ENCODE peak calls at places on chromosomes 2 and 18, in four cellular contexts. I is H1, D is K562, F is A549. P is an unnamed sample.

GRCh38 chr2:888906-889566 is 61.6 kb upstream of the SNTG2 start:
- DNase-seq in I (peak), F (no peak), D (no peak), P (no peak)

GRCh38 chr2:98140210-98140609 is 53.2 kb downstream of the VWA3B start:
- DNase-seq in D (no peak), I (no peak), F (no peak), P (no peak)

GRCh38 chr2:43192039-43192438 is 34.4 kb downstream of the ZFP36L2 start:
- DNase-seq in F (no peak), I (no peak), D (no peak), P (no peak)

GRCh38 chr18:10233082-10233875 is 221.2 kb upstream of the APCDD1 start:
- DNase-seq in D (no peak), I (no peak), F (no peak), P (no peak)

GRCh38 chr18:74498712-74499629 is 2.8 kb downstream of the CNDP2 start:
- DNase-seq in F (no peak), D (peak), I (no peak), P (no peak)

GRCh38 chr2:214169736-214170135 is 241.1 kb upstream of the VWC2L start:
- DNase-seq in D (no peak), F (no peak), I (no peak), P (no peak)

GRCh38 chr2:180240774-180241173 is 233.7 kb upstream of the CWC22 start:
- DNase-seq in F (no peak), D (no peak), I (no peak), P (no peak)

GRCh38 chr2:45852450-45853150 is 201.1 kb downstream of the PRKCE start:
- DNase-seq in D (no peak), I (no peak), F (no peak), P (no peak)

GRCh38 chr18:34965108-34965507 is 76.1 kb upstream of the MAPRE2 start:
- DNase-seq in F (no peak), D (no peak), I (no peak), P (no peak)

GRCh38 chr2:166338831-166339339 is 36.9 kb downstream of the SCN9A start:
- DNase-seq in D (no peak), F (no peak), I (no peak), P (no peak)

GRCh38 chr18:58578835-58579560 is 49.9 kb downstream of the ALPK2 start:
- DNase-seq in D (no peak), F (peak), I (no peak), P (peak)

GRCh38 chr2:235135195-235135965 is 183.6 kb downstream of the SH3BP4 start:
- DNase-seq in I (no peak), F (no peak), D (no peak), P (no peak)

GRCh38 chr18:61833978-61834377 is 58.8 kb downstream of the RNF152 start:
- DNase-seq in D (no peak), I (no peak), F (no peak), P (no peak)

GRCh38 chr2:177606636-177607035 is 214.1 kb downstream of the AGPS start:
- DNase-seq in F (no peak), D (no peak), I (no peak), P (no peak)

GRCh38 chr2:100184055-100184737 is 41.8 kb upstream of the AFF3 start:
- DNase-seq in I (no peak), D (no peak), F (no peak), P (no peak)

GRCh38 chr2:50635824-50636223 is 396.1 kb downstream of the NRXN1 start:
- DNase-seq in I (no peak), D (no peak), F (no peak), P (no peak)

GRCh38 chr2:120382541-120383144 is 36.7 kb downstream of the INHBB start:
- DNase-seq in I (no peak), D (no peak), F (no peak), P (no peak)

GRCh38 chr2:23615216-23616020 is 230.4 kb downstream of the KLHL29 start:
- DNase-seq in I (no peak), F (no peak), D (no peak), P (no peak)

GRCh38 chr2:170276926-170277571 is 99.1 kb downstream of the MYO3B start:
- DNase-seq in I (no peak), F (no peak), D (no peak), P (no peak)

GRCh38 chr2:151946856-151947523 is 118.8 kb upstream of the ARL5A start:
- DNase-seq in I (peak), F (peak), D (peak), P (peak)

GRCh38 chr18:33906046-33906445 is 318.7 kb downstream of the NOL4 start:
- DNase-seq in F (no peak), D (no peak), I (no peak), P (no peak)

GRCh38 chr2:238947920-238948710 is 100.2 kb downstream of the TWIST2 start:
- DNase-seq in F (peak), I (peak), D (no peak), P (peak)

GRCh38 chr2:2703792-2704191 is 372.7 kb upstream of the MYT1L start:
- DNase-seq in I (no peak), D (no peak), F (no peak), P (no peak)

GRCh38 chr2:132776271-132776670 is 106.3 kb upstream of the LYPD1 start:
- DNase-seq in F (no peak), I (no peak), D (no peak), P (no peak)

GRCh38 chr2:237983922-237984321 is 17.1 kb downstream of the UBE2F start:
- DNase-seq in F (no peak), D (no peak), I (no peak), P (no peak)

DNA sequence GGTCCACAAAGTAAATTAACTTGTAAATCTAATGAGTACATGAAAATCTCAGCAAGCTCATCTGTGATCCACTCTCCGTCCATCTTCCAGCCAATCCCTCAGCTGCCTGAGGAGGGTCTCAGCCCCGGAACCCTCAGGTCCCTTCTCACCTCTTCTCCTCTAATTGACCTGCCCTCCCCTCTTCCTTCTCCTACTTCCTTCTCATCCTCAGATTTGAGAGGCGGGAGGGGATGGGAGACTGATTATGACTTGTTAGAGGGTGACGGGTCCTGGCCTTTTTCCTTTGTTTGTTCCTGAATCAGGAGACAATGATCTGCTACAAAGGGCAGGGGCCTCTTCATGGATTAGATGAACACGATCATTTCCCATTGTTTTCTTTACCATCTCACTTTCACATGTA is 80.1 kb downstream of the CYBRD1 start:
- DNase-seq in D (no peak), F (no peak), I (no peak), P (no peak)
- TF ChIP-seq KDM1A in D (no peak), F (no peak), I (no peak), P (no peak)

DNA sequence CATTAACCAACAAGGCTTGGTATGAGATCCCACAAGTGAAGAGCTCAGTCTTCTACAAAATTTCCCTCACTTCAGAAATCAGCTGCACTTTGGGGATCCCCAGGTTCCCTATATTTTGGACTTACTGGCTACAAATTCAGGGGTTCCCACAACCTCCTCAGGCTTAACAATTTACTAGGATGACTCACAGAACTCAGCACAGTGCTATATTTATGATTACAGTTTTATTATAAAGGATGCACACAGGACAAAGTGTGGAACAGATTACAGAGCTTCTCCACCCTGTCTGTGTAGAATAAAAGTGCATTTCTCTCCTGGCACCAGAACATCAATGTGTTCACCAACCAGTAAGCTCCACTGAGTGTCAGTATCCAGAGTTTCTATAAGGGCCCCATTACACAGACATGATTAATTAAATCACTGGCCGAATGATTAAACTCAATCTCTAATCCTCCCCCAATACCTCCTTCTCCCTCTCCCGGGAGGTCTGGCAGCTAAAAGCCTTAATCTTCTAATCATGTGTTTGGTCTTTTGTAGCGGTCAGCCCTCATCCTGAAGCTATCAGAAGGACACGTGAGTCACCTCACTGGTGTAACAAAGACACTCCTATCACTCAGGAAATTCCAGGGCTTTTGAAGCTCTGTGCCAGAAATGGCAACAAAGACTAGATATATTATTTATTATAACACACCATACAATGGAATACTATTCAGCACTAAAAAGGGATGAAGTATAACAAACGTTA is 84.6 kb downstream of the SLC66A3 start:
- DNase-seq in D (no peak), I (no peak), F (no peak), P (peak)
- TF ChIP-seq JUN in D (no peak), I (no peak), F (no peak), P (no peak)

GRCh38 chr2:228180126-228181097 is 1.1 kb downstream of the SPHKAP start:
- DNase-seq in D (no peak), I (peak), F (no peak), P (no peak)
- H3K4me3 ChIP-seq in D (no peak), I (peak), F (peak), P (no peak)

GRCh38 chr2:240960309-240960962 is 38.0 kb upstream of the SNED1 start:
- DNase-seq in D (no peak), F (no peak), I (peak), P (peak)
- TF ChIP-seq KDM1A in D (no peak), F (no peak), I (no peak), P (no peak)

GRCh38 chr18:51028201-51028805 is 1.7 kb upstream of the SMAD4 start:
- DNase-seq in D (peak), I (no peak), F (no peak), P (peak)
- TF ChIP-seq JUN in D (no peak), I (no peak), F (no peak), P (no peak)

DNA sequence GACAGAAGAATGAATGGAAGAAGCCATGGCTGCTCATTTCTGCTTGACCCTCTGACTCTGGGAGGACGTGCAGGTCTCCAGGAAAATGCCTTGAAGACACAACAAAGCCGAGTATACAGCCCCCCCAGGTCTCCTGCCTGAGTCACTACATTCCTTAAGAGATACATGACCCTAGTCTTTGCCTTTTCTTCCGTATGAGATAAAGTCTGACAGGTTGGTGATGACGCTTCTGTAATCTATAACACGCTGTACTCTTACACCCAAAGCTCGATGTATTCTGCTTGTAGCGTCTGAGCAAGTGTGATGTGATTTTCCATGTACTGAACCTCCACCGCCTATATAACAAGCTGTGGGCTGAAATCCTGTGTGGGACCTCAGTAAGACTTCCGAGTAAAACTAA is 77.3 kb downstream of the KCTD1 start:
- DNase-seq in I (no peak), F (no peak), D (no peak), P (no peak)
- H3K4me3 ChIP-seq in I (no peak), F (no peak), D (no peak), P (no peak)

GRCh38 chr2:232310690-232311089 is 67.9 kb upstream of the ALPP start:
- DNase-seq in D (no peak), F (no peak), I (no peak), P (no peak)

GRCh38 chr2:232308986-232309385 is 69.6 kb upstream of the ALPP start:
- DNase-seq in D (no peak), I (no peak), F (no peak), P (no peak)

GRCh38 chr2:232309592-232309991 is 69.0 kb upstream of the ALPP start:
- DNase-seq in I (no peak), F (no peak), D (no peak), P (no peak)

GRCh38 chr2:232307854-232308253 is 70.7 kb upstream of the ALPP start:
- DNase-seq in D (no peak), F (no peak), I (no peak), P (no peak)

DNA sequence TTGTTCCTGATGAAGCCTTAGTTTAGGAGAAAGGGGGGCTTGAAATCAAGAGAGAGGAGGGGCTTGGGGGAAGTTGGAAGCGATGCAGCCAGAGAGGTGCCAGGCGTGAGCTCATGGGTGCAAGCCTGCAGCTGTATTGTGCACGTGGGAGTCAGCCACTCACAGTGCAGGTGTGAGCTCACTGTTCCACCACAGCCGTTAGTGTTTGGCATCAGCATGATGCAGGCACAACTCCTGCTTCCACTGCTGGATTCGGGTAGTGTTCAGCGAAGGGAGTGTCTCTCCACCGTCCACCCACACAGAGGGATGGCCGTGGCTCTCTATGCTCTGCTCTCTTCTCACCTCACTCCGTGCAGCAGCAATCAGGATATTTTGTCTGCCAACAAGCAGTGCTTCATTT is 68.4 kb upstream of the ALPP start:
- DNase-seq in D (no peak), I (no peak), F (no peak), P (no peak)
- TF ChIP-seq KDM1A in D (no peak), I (no peak), F (no peak), P (no peak)